ENCODE peak calls at places on chromosomes 16 and 17, in seven cellular contexts. X, H, I, D, U, Q and V are unnamed samples. For H3K4me1, the result is how much of the 10 kb centered on the place peaks cover.

GRCh38 chr16:73031155-73031866 is 16.6 kb downstream of the ZFHX3 start:
- DNase-seq in X (peak), H (no peak), I (no peak), D (peak), U (no peak), Q (no peak), V (no peak)

GRCh38 chr17:80904036-80904435 is 87.6 kb upstream of the CHMP6 start:
- DNase-seq in X (no peak), H (no peak), I (no peak), D (no peak), U (no peak), Q (no peak), V (no peak)

GRCh38 chr16:21277045-21277926 is 804 bp downstream of the CRYM start:
- DNase-seq in X (no peak), H (no peak), I (no peak), D (no peak), U (no peak), Q (no peak), V (no peak)

GRCh38 chr17:78823282-78824046 is 17.1 kb downstream of the USP36 start:
- DNase-seq in X (no peak), H (no peak), I (no peak), D (no peak), U (no peak), Q (no peak), V (no peak)

GRCh38 chr17:14464741-14465140 is 163.9 kb downstream of the HS3ST3B1 start:
- DNase-seq in X (no peak), H (no peak), I (no peak), D (peak), U (no peak), Q (peak), V (no peak)

GRCh38 chr17:17018612-17019429 is 23.4 kb upstream of the MPRIP start:
- DNase-seq in X (no peak), H (no peak), I (no peak), D (no peak), U (peak), Q (no peak), V (no peak)

GRCh38 chr17:56592487-56593072 is 919 bp upstream of the NOG start:
- DNase-seq in X (peak), H (peak), I (peak), D (peak), U (peak), Q (peak), V (peak)

GRCh38 chr17:19348806-19349205 is 13.7 kb downstream of the B9D1 start:
- DNase-seq in X (no peak), H (no peak), I (no peak), D (no peak), U (no peak), Q (no peak), V (no peak)

GRCh38 chr17:48163809-48164208 is 56.2 kb downstream of the SNX11 start:
- DNase-seq in X (no peak), H (no peak), I (no peak), D (no peak), U (no peak), Q (no peak), V (no peak)

GRCh38 chr16:4239682-4240175 is 2.2 kb downstream of the SRL start:
- DNase-seq in X (no peak), H (no peak), I (no peak), D (no peak), U (no peak), Q (no peak), V (no peak)

GRCh38 chr17:2400474-2400866 is 390 bp downstream of the MNT start:
- DNase-seq in X (peak), H (peak), I (peak), D (peak), U (peak), Q (no peak), V (peak)

GRCh38 chr16:58999751-59000150 is 265.6 kb upstream of the GOT2 start:
- DNase-seq in X (peak), H (no peak), I (no peak), D (no peak), U (no peak), Q (no peak), V (no peak)

GRCh38 chr16:68800257-68800875 is 43.0 kb upstream of the TANGO6 start:
- DNase-seq in X (peak), H (no peak), I (peak), D (peak), U (peak), Q (peak), V (peak)

GRCh38 chr16:8859913-8860881 is 8.6 kb downstream of the CARHSP1 start:
- DNase-seq in X (no peak), H (peak), I (no peak), D (peak), U (peak), Q (peak), V (peak)
- H3K4me1 ChIP-seq in X (under half), H (under half), I (under half), D (half or more), U (under half), Q (under half), V (under half)

DNA sequence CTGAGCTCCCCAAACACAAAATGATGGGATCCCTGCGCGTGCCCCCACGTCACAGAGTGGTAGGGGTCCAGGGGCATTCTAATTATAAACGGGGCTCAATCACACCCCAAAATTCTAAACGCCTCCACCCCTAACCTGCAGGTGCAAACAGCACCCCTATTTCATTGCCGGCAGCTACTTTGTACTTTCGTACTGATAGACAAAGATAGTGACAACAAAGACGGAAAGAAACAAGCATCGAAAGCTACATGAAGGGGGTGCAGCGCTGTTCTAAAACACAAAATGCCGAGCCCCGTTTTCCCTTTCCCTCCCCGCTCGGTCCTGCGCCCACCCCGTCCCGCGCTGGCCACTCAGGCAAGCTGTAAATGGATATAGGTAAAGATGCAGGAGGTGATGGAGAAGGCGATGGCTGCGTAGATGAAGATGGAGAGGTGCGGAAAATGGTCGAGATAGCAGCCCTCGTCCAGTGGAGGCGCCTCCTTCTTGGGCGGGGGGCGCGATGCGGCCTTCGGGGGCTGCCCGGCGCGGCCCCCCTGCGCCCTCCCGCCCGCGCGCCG is 14.0 kb downstream of the MIS12 start:
- DNase-seq in X (peak), H (no peak), I (no peak), D (no peak), U (no peak), Q (peak), V (peak)
- H3K4me1 ChIP-seq in X (under half), H (under half), I (under half), D (under half), U (under half), Q (under half), V (under half)

DNA sequence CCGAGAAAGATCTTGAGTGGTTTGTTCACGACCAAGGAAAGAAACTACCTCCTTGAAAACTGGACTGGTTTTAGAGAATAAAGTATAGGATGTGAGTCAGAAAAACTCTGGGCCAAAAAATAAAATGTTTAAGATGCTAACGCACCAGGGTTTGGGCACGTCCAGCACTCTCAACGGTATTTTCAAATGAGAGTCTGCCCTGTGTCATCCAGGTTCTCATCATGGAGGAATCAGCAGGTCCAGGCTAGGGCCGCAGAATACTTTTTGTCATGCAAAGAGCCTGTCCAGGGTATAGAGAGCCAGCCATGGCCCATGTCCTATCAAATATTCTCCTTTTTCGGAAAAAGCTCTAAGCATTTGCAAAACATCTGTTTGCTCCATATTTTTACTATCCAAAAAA is 2.4 kb downstream of the NXN start:
- DNase-seq in X (no peak), H (no peak), I (no peak), D (peak), U (no peak), Q (peak), V (no peak)
- H3K4me1 ChIP-seq in X (under half), H (under half), I (under half), D (under half), U (under half), Q (under half), V (under half)

DNA sequence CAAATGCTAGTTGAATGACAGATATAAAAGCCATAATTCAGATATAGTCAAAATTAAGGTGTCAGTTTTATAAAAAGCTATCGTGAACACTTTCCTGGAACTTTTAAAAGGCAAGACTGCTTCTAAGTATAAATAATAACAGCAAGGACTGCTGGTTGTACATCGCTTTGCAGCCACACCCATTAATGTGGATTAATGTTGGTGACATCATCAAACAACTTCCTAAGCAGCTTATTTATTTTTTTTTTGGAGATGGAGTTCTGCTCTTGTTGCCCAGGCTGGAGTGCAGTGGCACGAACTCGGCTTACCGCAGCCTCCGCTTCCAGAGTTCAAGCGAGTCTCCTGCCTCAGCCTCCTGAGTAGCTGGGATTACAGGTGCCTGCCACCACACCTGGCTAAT is 4.6 kb downstream of the GNA13 start:
- DNase-seq in X (no peak), H (no peak), I (no peak), D (no peak), U (no peak), Q (no peak), V (no peak)
- H3K4me1 ChIP-seq in X (under half), H (half or more), I (half or more), D (under half), U (under half), Q (under half), V (half or more)